ENCODE peak calls at places on chromosomes 1 and 21, in six cellular contexts. V is endothelial cell, U is non-pigmented ciliary epithelial cell, T is tibial nerve, M is adrenal gland, I is MV-4-11. R is an unnamed sample.

GRCh38 chr21:37916795-37917142 is 512 bp upstream of the KCNJ6 start:
- DNase-seq in V (peak; percentile 90), U (no peak), T (no peak), M (no peak), I (no peak), R (no peak)

GRCh38 chr1:14997646-14998276 is 155.8 kb upstream of the TMEM51 start:
- DNase-seq in V (no peak), U (no peak), T (no peak), M (no peak), I (peak; percentile 23), R (no peak)

GRCh38 chr1:27622828-27623227 is 12.2 kb downstream of the FGR start:
- DNase-seq in V (no peak), U (no peak), T (no peak), M (no peak), I (no peak), R (no peak)

GRCh38 chr1:176522310-176522846 is 59.4 kb downstream of the PAPPA2 start:
- DNase-seq in V (no peak), U (no peak), T (no peak), M (no peak), I (no peak), R (no peak)

GRCh38 chr1:41006942-41007865 is 14.3 kb downstream of the SLFNL1 start:
- DNase-seq in V (no peak), U (no peak), T (no peak), M (no peak), I (no peak), R (no peak)

GRCh38 chr1:106584127-106584526 is 472.3 kb upstream of the PRMT6 start:
- DNase-seq in V (no peak), U (no peak), T (no peak), M (no peak), I (no peak), R (no peak)

GRCh38 chr1:94117250-94117851 is 3.6 kb downstream of the ABCA4 start:
- DNase-seq in V (no peak), U (no peak), T (no peak), M (no peak), I (no peak), R (no peak)

GRCh38 chr1:168696125-168696524 is 32.9 kb downstream of the DPT start:
- DNase-seq in V (no peak), U (no peak), T (no peak), M (no peak), I (no peak), R (no peak)

GRCh38 chr1:152752225-152752624 is 5.6 kb upstream of the KPRP start:
- DNase-seq in V (no peak), U (peak; percentile 54), T (no peak), M (no peak), I (no peak), R (peak; percentile 21)

GRCh38 chr1:181587870-181588438 is 104.6 kb downstream of the CACNA1E start:
- DNase-seq in V (peak; percentile 15), U (no peak), T (no peak), M (no peak), I (no peak), R (no peak)

GRCh38 chr1:207067185-207067584 is 14.1 kb downstream of the PFKFB2 start:
- DNase-seq in V (no peak), U (no peak), T (no peak), M (no peak), I (no peak), R (no peak)

GRCh38 chr1:32997381-32997891 is 32.8 kb upstream of the RNF19B start:
- DNase-seq in V (no peak), U (no peak), T (no peak), M (peak; percentile 72), I (no peak), R (no peak)

GRCh38 chr1:33326690-33327300 is 5.9 kb upstream of the A3GALT2 start:
- DNase-seq in V (no peak), U (no peak), T (no peak), M (no peak), I (peak; percentile 85), R (no peak)

GRCh38 chr1:30058966-30059365 is 664.4 kb downstream of the MATN1 start:
- DNase-seq in V (no peak), U (peak; percentile 58), T (no peak), M (no peak), I (no peak), R (no peak)

GRCh38 chr1:13809461-13810159 is 109.6 kb downstream of the PRDM2 start:
- DNase-seq in V (no peak), U (no peak), T (no peak), M (no peak), I (no peak), R (no peak)

GRCh38 chr1:100627018-100627716 is 89.2 kb downstream of the GPR88 start:
- DNase-seq in V (no peak), U (peak; percentile 70), T (no peak), M (no peak), I (peak; percentile 79), R (no peak)

GRCh38 chr1:30287976-30288375 is 435.4 kb downstream of the MATN1 start:
- DNase-seq in V (no peak), U (no peak), T (no peak), M (no peak), I (no peak), R (no peak)

GRCh38 chr1:149888160-149888998 is 11.0 kb upstream of the BOLA1 start:
- DNase-seq in V (peak; percentile 76), U (no peak), T (peak; percentile 80), M (peak; percentile 93), I (peak; percentile 100), R (peak; percentile 69)

GRCh38 chr1:162212713-162213112 is 143.2 kb downstream of the NOS1AP start:
- DNase-seq in V (no peak), U (no peak), T (no peak), M (no peak), I (no peak), R (no peak)